ENCODE peak calls at places on chromosome 12, in four cellular contexts. D is brain microvascular endothelial cell, Z is endothelial cell, X is choroid plexus epithelial cell. P is an unnamed sample.

GRCh38 chr12:126811401-126811800 is 1455.6 kb upstream of the TMEM132C start:
- DNase-seq in D (no peak), Z (no peak), X (no peak), P (no peak)

GRCh38 chr12:103855036-103855712 is 14.1 kb upstream of the NT5DC3 start:
- DNase-seq in D (peak; percentile 85), Z (no peak), X (peak; percentile 90), P (peak; percentile 28)

GRCh38 chr12:71128191-71128590 is 29.6 kb downstream of the TSPAN8 start:
- DNase-seq in D (no peak), Z (no peak), X (peak; percentile 47), P (no peak)

GRCh38 chr12:92188517-92189188 is 43.0 kb upstream of the BTG1 start:
- DNase-seq in D (no peak), Z (no peak), X (no peak), P (no peak)

GRCh38 chr12:63212316-63212715 is 61.3 kb upstream of the AVPR1A start:
- DNase-seq in D (no peak), Z (no peak), X (no peak), P (no peak)

GRCh38 chr12:88266851-88267360 is 124.8 kb downstream of the TMTC3 start:
- DNase-seq in D (no peak), Z (no peak), X (peak; percentile 13), P (no peak)

GRCh38 chr12:118188690-118189371 is 52.9 kb downstream of the PEBP1 start:
- DNase-seq in D (peak; percentile 2), Z (no peak), X (peak; percentile 65), P (no peak)

GRCh38 chr12:115095073-115095748 is 411.2 kb upstream of the TBX3 start:
- DNase-seq in D (no peak), Z (no peak), X (no peak), P (no peak)

GRCh38 chr12:2082321-2082720 is 29.5 kb downstream of the CACNA1C start:
- DNase-seq in D (no peak), Z (no peak), X (no peak), P (no peak)

GRCh38 chr12:49776413-49776812 is 35.1 kb downstream of the TMBIM6 start:
- DNase-seq in D (peak; percentile 69), Z (peak; percentile 67), X (peak; percentile 90), P (peak; percentile 69)

GRCh38 chr12:124774054-124774461 is 89.6 kb downstream of the SCARB1 start:
- DNase-seq in D (no peak), Z (no peak), X (peak; percentile 67), P (no peak)

GRCh38 chr12:89390802-89391673 is 38.7 kb upstream of the DUSP6 start:
- DNase-seq in D (peak; percentile 84), Z (no peak), X (peak; percentile 86), P (no peak)

GRCh38 chr12:99553461-99553860 is 94.1 kb upstream of the GARIN6 start:
- DNase-seq in D (no peak), Z (no peak), X (no peak), P (no peak)

GRCh38 chr12:11628353-11628752 is 21.1 kb upstream of the ETV6 start:
- DNase-seq in D (no peak), Z (no peak), X (no peak), P (no peak)

GRCh38 chr12:188910-189621 is 24.9 kb downstream of the SLC6A12 start:
- DNase-seq in D (peak; percentile 24), Z (peak; percentile 79), X (peak; percentile 64), P (peak; percentile 52)

GRCh38 chr12:46005151-46005797 is 14.9 kb upstream of the SCAF11 start:
- DNase-seq in D (no peak), Z (no peak), X (peak; percentile 50), P (no peak)
- TF ChIP-seq CTCF in D (peak; percentile 15), Z (no peak), X (peak; percentile 44), P (no peak)

GRCh38 chr12:120750806-120751205 is 25.2 kb downstream of the ACADS start:
- DNase-seq in D (no peak), Z (no peak), X (no peak), P (no peak)
- TF ChIP-seq CTCF in D (peak; percentile 11), Z (no peak), X (no peak), P (no peak)

GRCh38 chr12:95608252-95609033 is 57.2 kb upstream of the USP44 start:
- DNase-seq in D (peak; percentile 83), Z (no peak), X (peak; percentile 24), P (peak; percentile 41)

GRCh38 chr12:95607642-95608041 is 56.4 kb upstream of the USP44 start:
- DNase-seq in D (no peak), Z (no peak), X (no peak), P (no peak)

GRCh38 chr12:95605087-95605486 is 53.8 kb upstream of the USP44 start:
- DNase-seq in D (peak; percentile 60), Z (no peak), X (peak; percentile 20), P (no peak)

GRCh38 chr12:95601626-95602025 is 50.4 kb upstream of the USP44 start:
- DNase-seq in D (peak; percentile 24), Z (no peak), X (peak; percentile 9), P (no peak)

DNA sequence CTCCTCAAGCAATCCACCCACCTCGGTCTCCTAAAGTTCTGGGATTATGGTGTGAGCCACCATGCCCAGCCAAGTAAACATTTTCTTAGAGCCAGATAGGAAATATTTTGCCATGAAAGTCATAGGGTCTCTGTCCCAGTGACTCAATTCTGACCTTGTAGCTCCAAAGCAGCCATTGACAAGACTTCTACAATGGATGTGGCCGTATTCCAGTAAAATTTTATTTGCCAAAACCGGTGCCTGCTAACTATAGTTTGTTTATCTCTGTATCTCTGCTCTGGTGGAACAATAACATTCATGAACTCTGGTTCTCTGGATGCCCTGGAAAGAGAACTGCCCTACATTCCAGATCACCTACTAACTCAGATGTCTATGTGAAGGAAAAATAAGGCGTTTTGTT is 54.6 kb upstream of the USP44 start:
- DNase-seq in D (peak; percentile 22), Z (no peak), X (no peak), P (no peak)
- TF ChIP-seq CTCF in D (no peak), Z (no peak), X (no peak), P (no peak)

GRCh38 chr12:109764123-109764522 is 50.5 kb downstream of the FAM222A start:
- DNase-seq in D (no peak), Z (no peak), X (no peak), P (no peak)
- TF ChIP-seq CTCF in D (peak; percentile 10), Z (no peak), X (no peak), P (no peak)

DNA sequence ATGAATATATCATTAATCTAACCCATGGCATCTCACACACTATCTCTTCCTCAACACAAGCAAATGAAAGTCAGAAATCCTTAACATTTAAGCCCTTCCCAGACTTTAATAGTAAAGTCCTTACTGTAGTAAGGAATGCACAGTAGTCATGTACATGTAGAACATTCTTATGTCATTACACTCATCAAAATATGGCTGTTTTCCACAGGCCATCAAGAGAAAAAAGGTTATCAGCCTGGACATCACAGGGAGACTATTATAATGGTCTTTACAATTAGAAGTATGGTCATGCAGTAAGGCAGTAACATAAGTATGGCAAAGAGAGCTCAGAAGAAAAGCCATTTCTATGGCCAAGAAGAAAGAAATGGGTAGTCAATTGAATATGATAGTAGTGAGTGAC is 121.2 kb downstream of the SLC6A15 start:
- DNase-seq in D (no peak), Z (no peak), X (no peak), P (no peak)
- TF ChIP-seq CTCF in D (no peak), Z (no peak), X (no peak), P (no peak)

DNA sequence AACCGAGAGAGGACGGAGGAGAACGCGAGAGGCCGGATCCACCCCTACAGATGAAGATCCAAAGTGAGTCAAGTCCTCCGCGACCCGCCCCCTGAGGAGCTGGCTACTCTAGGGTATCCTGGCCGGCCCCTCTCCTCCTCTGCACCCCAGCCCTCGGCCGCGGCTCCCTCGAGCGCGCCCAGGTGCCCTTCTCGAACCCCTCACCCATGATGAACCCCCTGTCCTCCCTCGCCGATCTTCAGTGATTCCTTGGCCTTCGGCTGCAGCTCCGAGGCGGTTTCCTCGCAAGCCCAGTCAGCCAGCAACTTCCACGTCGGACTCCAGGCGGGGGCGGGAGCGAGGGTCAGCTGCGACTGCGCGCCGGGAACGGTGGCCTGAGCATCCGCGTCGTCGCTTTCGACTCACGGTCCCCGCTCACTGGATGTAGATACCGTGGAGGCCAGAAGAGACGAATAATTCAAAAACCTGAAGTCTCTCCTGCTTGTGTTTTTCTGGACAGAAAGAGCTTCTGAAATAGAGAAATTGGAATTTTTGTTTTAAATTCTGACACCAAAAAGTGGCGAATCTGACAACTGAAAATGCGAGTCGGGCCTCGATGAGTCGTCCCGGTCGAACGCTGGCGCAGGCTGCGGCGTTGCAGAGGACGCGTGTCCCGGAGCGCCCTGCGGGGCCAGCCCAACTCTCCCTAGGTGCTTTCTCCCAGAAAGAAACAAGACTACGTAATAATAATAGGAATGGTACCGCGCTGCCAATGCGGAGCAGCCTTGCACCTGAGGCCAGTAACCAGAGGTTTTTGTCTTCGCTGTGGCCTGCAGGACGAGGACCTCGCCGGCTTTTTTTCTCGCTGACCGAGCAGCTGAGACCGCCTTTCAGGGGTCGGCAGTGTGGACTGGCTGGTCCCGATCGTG is at the start of gene ARL1:
- DNase-seq in D (peak; percentile 82), Z (peak; percentile 85), X (peak; percentile 93), P (peak; percentile 91)
- TF ChIP-seq CTCF in D (no peak), Z (no peak), X (no peak), P (no peak)

DNA sequence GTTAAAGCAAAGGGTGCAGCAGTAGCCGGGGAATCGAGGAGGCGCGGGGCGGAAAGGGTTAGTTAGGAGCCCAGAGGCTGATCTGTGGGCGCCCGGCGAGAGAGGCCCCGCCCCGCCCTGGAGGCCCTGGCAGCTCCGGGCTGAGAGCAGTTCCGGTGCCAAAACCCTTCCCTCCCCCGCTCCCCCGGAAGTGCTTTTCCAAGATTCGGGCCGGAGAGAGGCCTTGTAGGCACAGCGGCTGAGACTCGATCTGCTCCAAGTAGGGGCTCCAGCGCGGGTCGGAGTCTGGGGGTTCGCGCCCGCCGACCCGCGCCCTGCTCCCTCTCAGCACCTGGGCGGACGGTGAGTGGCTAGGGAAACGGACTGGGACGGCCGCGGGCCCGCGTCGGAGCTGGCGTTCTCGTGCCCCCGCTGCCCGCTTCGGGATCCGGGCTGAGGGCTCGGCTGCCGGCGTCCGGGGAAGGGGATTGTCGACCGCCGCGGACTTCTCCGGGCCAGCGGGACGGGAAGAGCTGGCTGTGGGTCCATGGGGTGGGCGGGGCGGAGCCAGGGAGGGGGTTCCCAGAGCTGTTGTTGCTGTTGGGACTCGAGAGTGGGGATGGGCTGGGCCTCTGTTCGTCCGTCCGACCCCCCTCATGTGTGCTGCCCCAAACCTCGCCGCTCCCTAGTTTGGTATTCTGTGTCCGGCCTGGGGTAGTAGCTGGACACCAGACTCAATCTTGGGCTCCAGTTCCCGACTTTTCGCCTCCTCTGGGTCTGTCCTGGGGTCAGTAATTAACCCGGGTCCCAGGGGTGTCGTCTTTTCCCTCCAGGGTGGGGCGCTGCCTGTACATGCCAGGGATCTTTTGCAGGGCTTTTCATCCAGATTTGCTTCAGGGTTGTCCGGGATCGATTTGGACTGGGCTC is at the start of gene FRS2:
- DNase-seq in D (peak; percentile 88), Z (peak; percentile 92), X (peak; percentile 93), P (peak; percentile 95)
- TF ChIP-seq CTCF in D (peak; percentile 70), Z (no peak), X (peak; percentile 65), P (peak; percentile 34)

DNA sequence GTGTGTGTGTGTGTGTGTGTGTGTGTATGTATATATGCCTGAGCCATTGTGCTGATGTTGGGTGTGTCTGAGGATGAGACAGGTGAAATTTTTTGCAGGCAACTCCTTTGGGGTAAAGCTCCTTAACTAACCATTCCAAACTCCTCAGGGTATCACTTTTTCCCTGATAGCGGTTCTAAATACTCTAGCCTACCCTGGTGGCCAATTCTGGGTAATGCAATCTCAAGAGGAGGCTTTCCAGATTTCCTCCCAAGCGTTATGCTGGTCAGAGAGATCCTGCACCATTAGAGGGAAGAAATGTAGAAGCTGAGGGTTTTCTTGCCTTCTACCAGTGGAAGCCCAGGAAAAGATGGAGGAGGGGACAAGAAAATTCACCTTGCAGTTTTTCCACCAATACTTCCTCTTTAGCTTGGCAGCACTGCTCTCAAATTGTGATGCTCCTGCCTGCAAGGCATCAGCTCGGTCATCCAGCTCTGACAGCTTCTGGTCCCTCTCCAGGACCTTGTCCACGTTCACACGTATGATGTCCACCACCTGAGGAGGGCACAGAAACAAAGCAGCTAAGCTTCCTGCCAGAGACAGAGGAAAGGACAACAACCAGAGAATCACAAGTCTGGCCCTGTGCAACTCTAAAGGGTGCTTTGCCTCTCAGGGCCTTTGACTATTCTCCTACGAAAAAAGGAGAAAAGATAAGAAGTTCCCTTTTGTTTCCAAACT is 4.9 kb downstream of the VAMP1 start:
- DNase-seq in D (peak; percentile 64), Z (peak; percentile 70), X (peak; percentile 86), P (peak; percentile 63)
- TF ChIP-seq CTCF in D (peak; percentile 89), Z (peak; percentile 82), X (peak; percentile 93), P (peak; percentile 74)